ENCODE peak calls at places on chromosomes 16 and 17, in six cellular contexts. Q, L, C, T, B and G are unnamed samples. For H3K4me1, the result is how much of the 10 kb centered on the place peaks cover.

GRCh38 chr17:14737984-14738651 is 437.2 kb downstream of the HS3ST3B1 start:
- DNase-seq in C (peak), Q (no peak), L (peak), T (peak), B (no peak), G (peak)

GRCh38 chr17:68600881-68601564 is at the start of gene FAM20A:
- DNase-seq in Q (no peak), T (no peak), B (no peak), C (peak), L (peak), G (peak)

GRCh38 chr17:67818110-67819002 is 6.9 kb upstream of the BPTF start:
- DNase-seq in C (no peak), L (no peak), T (no peak), B (no peak), Q (no peak), G (peak)

GRCh38 chr17:36980281-36980761 is 31.6 kb downstream of the AATF start:
- DNase-seq in L (no peak), B (no peak), C (no peak), T (no peak), Q (no peak), G (no peak)

GRCh38 chr17:6021627-6022026 is 48.6 kb upstream of the WSCD1 start:
- DNase-seq in Q (no peak), T (no peak), B (no peak), L (no peak), C (no peak), G (no peak)

GRCh38 chr16:19094542-19095365 is 19.0 kb upstream of the ITPRIPL2 start:
- DNase-seq in Q (peak), T (no peak), L (no peak), B (no peak), C (no peak), G (no peak)

GRCh38 chr17:29078183-29079045 is 35.5 kb downstream of the PIPOX start:
- DNase-seq in Q (no peak), L (no peak), B (no peak), T (no peak), C (no peak), G (no peak)

GRCh38 chr17:7438050-7438614 is 1.2 kb upstream of the FGF11 start:
- DNase-seq in T (no peak), B (peak), L (peak), Q (peak), C (peak), G (no peak)

GRCh38 chr16:3074860-3075545 is 9.6 kb downstream of the IL32 start:
- DNase-seq in C (peak), T (no peak), L (no peak), Q (peak), B (peak), G (no peak)

GRCh38 chr17:45677770-45678169 is 106.3 kb upstream of the CRHR1 start:
- DNase-seq in L (peak), T (no peak), B (no peak), Q (no peak), C (no peak), G (no peak)

GRCh38 chr16:55660776-55661175 is 5.0 kb downstream of the SLC6A2 start:
- DNase-seq in T (no peak), C (no peak), B (no peak), Q (no peak), L (no peak), G (no peak)
- H3K27ac ChIP-seq in T (no peak), C (no peak), B (no peak), Q (no peak), L (no peak), G (no peak)

DNA sequence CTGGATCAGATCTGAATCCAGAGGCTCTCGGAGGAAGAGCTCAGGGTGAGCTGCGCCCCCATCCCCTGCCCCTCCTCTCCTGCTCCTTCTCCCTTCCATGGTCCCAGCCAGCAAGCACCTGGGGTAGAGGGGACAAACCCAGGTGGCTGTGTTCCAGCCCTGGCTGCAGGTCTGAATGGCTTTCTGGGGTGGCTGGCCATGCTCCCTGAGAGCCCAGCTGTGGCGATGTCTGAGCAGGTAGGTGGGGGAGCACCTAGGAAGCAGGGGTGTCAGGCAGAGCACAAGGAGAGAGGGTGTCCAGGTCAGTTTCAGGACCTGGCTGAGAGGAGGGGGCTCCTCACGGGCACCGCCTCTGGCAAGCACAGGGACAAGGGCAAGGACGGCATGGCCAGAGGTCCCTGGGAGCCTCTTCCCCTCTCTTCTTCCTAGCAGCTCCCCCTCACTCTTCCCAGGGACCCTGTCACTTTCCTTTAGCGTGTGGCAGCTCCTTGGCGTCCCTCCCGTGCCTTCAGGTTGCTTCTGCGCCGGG is 310.0 kb downstream of the SEC14L1 start:
- DNase-seq in L (no peak), T (no peak), C (no peak), B (no peak), Q (no peak), G (no peak)
- H3K4me1 ChIP-seq in L (half or more), T (under half), C (under half), B (half or more), Q (under half), G (half or more)

GRCh38 chr16:12308060-12308459 is 331.5 kb downstream of the SNX29 start:
- DNase-seq in B (no peak), Q (no peak), L (no peak), T (no peak), C (no peak), G (no peak)

GRCh38 chr16:12311887-12312286 is 335.4 kb downstream of the SNX29 start:
- DNase-seq in C (no peak), L (no peak), B (no peak), Q (no peak), T (no peak), G (no peak)

GRCh38 chr16:12313902-12314621 is 337.5 kb downstream of the SNX29 start:
- DNase-seq in B (no peak), L (no peak), Q (no peak), T (no peak), C (no peak), G (no peak)

GRCh38 chr16:12314786-12315185 is 338.3 kb downstream of the SNX29 start:
- DNase-seq in Q (no peak), B (no peak), T (no peak), C (no peak), L (no peak), G (no peak)

GRCh38 chr16:12311309-12311708 is 334.8 kb downstream of the SNX29 start:
- DNase-seq in L (no peak), B (no peak), Q (no peak), T (no peak), C (no peak), G (no peak)
- H3K27ac ChIP-seq in L (no peak), B (no peak), Q (no peak), T (no peak), C (no peak), G (no peak)

DNA sequence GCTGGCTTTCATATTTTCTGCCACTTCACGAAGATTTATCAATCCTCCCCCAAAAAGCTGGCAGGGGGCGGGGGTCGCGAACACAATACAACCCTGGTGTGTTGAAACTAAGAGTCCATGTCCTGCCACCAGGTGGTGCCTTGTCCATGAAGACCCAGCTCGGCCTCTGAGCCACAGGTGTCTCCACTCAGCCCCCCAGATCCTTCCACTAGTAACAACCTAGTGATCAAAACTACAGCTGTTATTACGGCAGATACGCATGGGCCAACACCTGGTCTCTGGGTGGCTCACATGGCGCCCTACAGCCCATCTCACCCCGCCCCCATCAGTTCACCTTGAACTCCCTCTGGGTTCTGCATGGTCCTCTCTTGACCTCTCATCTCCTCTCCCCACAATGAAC is 27.7 kb downstream of the USP7 start:
- DNase-seq in L (no peak), B (no peak), T (no peak), Q (no peak), C (no peak), G (no peak)
- H3K4me1 ChIP-seq in L (under half), B (half or more), T (under half), Q (under half), C (under half), G (under half)

DNA sequence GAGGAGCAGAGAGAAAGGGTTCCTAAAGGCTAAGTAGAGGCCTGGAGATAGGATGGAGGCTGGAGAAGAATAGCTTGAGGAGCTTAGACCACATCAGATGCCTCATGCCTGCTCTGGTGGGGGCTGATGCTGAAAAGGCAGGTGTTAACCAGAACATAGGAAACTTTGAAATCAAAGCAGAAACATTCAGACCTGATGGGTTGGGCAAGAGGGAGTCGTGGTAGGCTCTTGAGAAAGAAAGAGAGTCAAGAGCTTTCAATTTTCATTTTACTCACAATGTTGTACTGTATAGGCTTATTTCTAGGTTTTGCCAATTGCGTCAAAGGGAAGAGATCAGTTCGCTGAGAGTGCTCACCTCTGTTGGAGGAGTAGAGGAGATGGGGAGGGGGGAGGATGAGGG is 406.6 kb upstream of the SALL1 start:
- DNase-seq in Q (no peak), B (no peak), L (no peak), C (no peak), T (no peak), G (no peak)
- H3K27ac ChIP-seq in Q (no peak), B (no peak), L (no peak), C (no peak), T (no peak), G (no peak)

GRCh38 chr16:85378145-85379040 is 234.7 kb upstream of the GSE1 start:
- DNase-seq in C (no peak), Q (no peak), B (no peak), L (no peak), T (no peak), G (no peak)
- H3K4me1 ChIP-seq in C (under half), Q (under half), B (under half), L (under half), T (under half), G (half or more)

DNA sequence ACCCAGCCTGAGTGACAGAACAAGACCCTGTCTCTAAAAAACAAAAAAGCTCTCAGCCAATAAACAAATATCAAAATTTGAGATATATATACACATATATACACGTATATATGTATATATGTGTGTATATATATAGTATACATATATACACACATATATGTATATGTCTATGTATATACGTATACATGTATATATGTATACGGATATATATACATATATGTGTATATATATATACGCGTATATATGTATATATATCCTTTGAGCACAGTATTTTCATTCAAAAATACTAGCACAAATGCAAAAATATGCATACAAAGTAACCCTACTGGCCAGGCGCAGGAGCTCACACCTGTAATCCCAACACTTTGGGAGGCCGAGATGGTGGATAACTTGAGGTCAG is 13.0 kb downstream of the MTMR4 start:
- DNase-seq in C (no peak), T (no peak), L (no peak), B (no peak), Q (no peak), G (no peak)
- H3K27ac ChIP-seq in C (no peak), T (no peak), L (no peak), B (no peak), Q (no peak), G (no peak)

GRCh38 chr16:20879175-20880053 is 20.7 kb downstream of the DCUN1D3 start:
- DNase-seq in Q (no peak), C (no peak), T (no peak), L (no peak), B (no peak), G (no peak)
- H3K4me1 ChIP-seq in Q (under half), C (under half), T (half or more), L (half or more), B (under half), G (half or more)